ENCODE peak calls at places on chromosome 20, in seven cellular contexts. X, I, R, K, Z, H and P are unnamed samples.
A peak's percentile ranks its signal among the peaks of the same experiment; 100 is the strongest.

GRCh38 chr20:761418-762381 is 6.6 kb downstream of the SLC52A3 start:
- DNase-seq in Z (no peak), K (no peak), X (no peak), I (no peak), H (no peak), R (no peak), P (no peak)

GRCh38 chr20:57282691-57283361 is 16.4 kb upstream of the BMP7 start:
- DNase-seq in X (no peak), Z (peak; percentile 73), H (no peak), I (no peak), K (no peak), R (no peak), P (no peak)

GRCh38 chr20:32370897-32371296 is 12.8 kb downstream of the ASXL1 start:
- DNase-seq in Z (no peak), K (no peak), X (no peak), R (no peak), H (no peak), I (no peak), P (no peak)

GRCh38 chr20:61436268-61436667 is 184.2 kb downstream of the CDH4 start:
- DNase-seq in I (no peak), X (no peak), R (no peak), Z (no peak), H (no peak), K (no peak), P (no peak)

GRCh38 chr20:63404129-63405085 is 43.3 kb upstream of the CHRNA4 start:
- DNase-seq in I (no peak), Z (no peak), R (no peak), H (no peak), X (no peak), K (no peak), P (no peak)

GRCh38 chr20:51129201-51129671 is 106.3 kb upstream of the KCNG1 start:
- DNase-seq in X (no peak), K (no peak), I (no peak), H (no peak), Z (no peak), R (no peak), P (no peak)

GRCh38 chr20:57468523-57469417 is 56.2 kb downstream of the CTCFL start:
- DNase-seq in H (no peak), I (no peak), Z (no peak), K (peak; percentile 21), R (no peak), X (no peak), P (no peak)

GRCh38 chr20:17841751-17842191 is 126.8 kb downstream of the SNX5 start:
- DNase-seq in H (peak; percentile 60), K (no peak), R (no peak), Z (no peak), X (no peak), I (peak; percentile 65), P (no peak)

GRCh38 chr20:15578059-15578458 is 995.2 kb downstream of the KIF16B start:
- DNase-seq in I (no peak), K (no peak), R (no peak), X (no peak), Z (no peak), H (no peak), P (no peak)

GRCh38 chr20:24938498-24938897 is 10.6 kb upstream of the CST7 start:
- DNase-seq in X (no peak), Z (no peak), I (no peak), H (no peak), R (no peak), K (no peak), P (no peak)

GRCh38 chr20:44187054-44187762 is at the start of gene JPH2:
- DNase-seq in Z (no peak), X (no peak), R (peak; percentile 58), I (no peak), H (no peak), K (no peak), P (no peak)

GRCh38 chr20:8143474-8143873 is 11.4 kb downstream of the PLCB1 start:
- DNase-seq in I (no peak), H (no peak), Z (no peak), K (no peak), R (no peak), X (no peak), P (no peak)

GRCh38 chr20:50007369-50007768 is 24.6 kb downstream of the SNAI1 start:
- DNase-seq in K (no peak), H (no peak), I (no peak), X (no peak), Z (no peak), R (no peak), P (no peak)

GRCh38 chr20:16662462-16662861 is 67.4 kb upstream of the SNRPB2 start:
- DNase-seq in R (no peak), Z (no peak), X (no peak), I (no peak), H (no peak), K (no peak), P (no peak)

GRCh38 chr20:47701612-47702011 is 83.7 kb downstream of the SULF2 start:
- DNase-seq in H (no peak), K (no peak), I (no peak), R (no peak), X (no peak), Z (no peak), P (no peak)

GRCh38 chr20:4513720-4514119 is 208.0 kb upstream of the PRND start:
- DNase-seq in R (peak; percentile 48), H (no peak), X (no peak), I (no peak), Z (no peak), K (no peak), P (no peak)

GRCh38 chr20:32536861-32537656 is 48.1 kb downstream of the NOL4L start:
- DNase-seq in K (peak; percentile 52), Z (peak; percentile 82), R (no peak), X (peak; percentile 42), H (no peak), I (peak; percentile 55), P (no peak)

GRCh38 chr20:54126809-54127655 is 46.8 kb downstream of the CYP24A1 start:
- DNase-seq in X (no peak), K (no peak), R (no peak), I (no peak), Z (no peak), H (no peak), P (no peak)

DNA sequence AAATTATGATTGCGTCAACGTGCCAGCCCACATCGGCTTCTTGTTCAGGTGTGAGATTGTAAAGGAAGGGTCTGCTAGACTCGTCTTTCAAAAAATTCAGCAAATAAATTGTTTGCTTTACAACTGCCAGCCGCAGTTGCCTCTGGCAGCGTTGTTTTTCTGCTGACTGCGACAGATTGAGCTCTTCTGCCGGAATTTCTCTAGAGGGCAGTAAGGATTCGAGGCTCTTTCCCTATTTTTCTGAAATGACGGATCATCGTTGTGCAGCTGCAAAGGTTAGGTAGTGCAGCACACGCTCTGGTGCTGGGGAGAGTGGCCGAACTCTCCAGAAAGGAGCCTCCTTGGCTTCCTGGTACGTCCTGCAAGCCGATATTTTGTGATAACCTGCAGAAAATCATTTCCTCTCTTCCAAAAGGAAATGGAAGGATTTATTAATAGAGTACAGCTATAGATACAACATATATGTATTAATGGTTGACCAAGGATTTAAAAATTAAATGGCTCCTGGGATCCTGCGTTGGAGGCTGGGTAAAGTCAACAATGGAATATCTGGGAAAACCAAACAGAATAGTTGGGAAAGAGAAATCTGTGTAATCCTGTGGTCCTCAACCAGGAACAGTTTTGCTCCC is 121.9 kb upstream of the ZFP64 start:
- DNase-seq in Z (no peak), K (no peak), I (peak; percentile 42), R (peak; percentile 23), X (no peak), H (no peak), P (peak; percentile 7)
- TF ChIP-seq CTCF in Z (no peak), K (no peak), I (peak; percentile 44), R (peak; percentile 39), X (no peak), H (peak; percentile 63), P (no peak)

DNA sequence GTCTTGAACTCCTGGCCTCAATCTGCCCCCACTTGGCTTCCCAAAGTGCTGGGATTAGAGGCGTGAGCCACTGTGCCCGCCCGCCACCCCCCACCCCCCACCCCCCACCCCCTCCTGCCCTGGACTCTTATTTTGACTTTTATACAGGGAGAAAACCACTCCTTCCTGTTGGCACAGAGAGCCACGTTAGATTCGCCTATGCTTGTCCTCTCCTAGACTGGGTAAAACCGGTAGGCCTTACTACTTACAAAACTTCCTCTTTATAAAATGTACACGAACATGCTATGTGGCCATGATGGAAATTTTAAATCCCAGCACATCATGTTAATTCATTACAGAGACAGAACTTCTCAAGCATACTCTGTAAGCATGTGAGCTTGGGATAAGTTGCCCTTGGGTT is 124.2 kb downstream of the SLC24A3 start:
- DNase-seq in K (no peak), R (no peak), X (no peak), H (no peak), Z (no peak), I (no peak), P (no peak)
- H3K27ac ChIP-seq in K (no peak overlapping the region), R (no peak overlapping the region), X (no peak overlapping the region), H (no peak overlapping the region), Z (no peak overlapping the region), I (no peak overlapping the region), P (no peak overlapping the region)

DNA sequence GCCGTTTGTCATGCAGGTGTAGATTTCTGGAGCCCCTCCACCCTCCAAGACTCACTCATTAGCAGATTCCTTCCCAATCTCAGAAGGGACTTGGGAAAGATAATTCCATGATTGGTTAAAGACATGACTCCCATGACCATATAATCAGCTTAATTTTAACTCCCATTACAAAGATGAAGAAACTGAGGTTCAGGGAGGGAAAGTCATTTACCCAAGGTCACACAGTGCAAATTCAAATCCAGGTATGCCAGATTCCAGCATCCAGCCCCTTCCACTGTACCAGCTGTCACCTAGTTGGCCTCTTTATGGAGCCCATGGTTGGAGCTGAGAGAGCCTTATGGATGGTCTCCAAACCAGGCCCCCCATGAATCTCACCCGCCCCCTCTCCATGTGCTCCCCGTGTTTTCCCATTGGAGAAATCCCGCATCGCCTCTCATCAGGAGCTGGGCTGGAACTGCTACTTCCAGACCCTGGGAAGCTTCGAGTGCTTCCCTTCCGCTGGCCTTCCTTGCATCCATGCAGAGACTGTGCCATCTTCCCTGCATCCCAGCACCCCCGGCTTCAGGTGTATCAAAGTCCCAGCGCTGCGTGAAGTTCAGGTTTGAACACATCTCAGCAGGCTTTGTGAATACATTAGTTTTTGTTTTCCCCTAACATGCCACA is 8.7 kb upstream of the MMP9 start:
- DNase-seq in H (no peak), Z (no peak), I (no peak), K (no peak), R (no peak), X (no peak), P (no peak)
- H3K4me3 ChIP-seq in H (no peak overlapping the region), Z (no peak overlapping the region), I (no peak overlapping the region), K (no peak overlapping the region), R (no peak overlapping the region), X (no peak overlapping the region), P (no peak overlapping the region)

DNA sequence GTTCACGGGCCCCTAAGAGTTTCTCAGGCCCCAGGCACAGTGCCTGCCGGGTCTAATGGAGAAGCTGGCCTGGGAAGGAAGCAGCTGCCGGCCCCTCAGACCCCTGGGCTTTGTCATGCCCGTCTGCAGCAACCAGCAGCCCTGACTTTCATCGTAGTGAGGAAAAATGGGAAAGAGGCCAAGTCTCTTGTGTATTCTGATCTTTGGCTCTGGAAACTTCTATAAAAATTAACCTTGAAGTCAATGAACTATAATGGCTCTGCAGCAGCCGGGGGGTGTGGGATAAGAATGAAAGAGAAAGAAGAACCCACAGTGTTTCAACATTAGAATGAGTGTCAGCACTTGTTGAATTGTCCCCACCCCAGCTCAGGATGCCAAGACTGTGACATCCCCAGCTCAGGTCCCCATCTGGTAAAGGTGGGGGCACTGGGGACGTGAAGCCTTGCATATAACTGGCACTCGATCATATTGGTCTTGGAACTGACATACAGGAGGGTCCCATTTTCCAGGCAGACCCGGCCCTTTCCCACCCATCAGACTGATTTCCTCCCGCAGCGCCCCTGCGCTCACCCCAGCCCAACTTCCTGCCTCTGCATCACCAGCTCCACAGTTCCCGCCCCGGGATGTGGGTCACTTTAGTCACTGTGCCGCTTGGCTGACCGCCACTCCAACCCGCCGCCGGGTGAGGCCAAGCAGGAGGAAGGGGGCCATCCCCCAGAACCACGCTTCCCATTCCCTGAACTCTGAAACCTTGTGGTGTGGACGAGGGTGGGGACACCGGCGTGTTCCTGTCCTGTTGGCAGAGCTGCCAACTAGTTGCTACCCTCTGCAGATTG is 12.7 kb downstream of the TGM2 start:
- DNase-seq in Z (no peak), I (no peak), R (peak; percentile 72), H (no peak), K (peak; percentile 90), X (peak; percentile 85), P (no peak)
- TF ChIP-seq CTCF in Z (no peak), I (no peak), R (no peak), H (no peak), K (no peak), X (no peak), P (no peak)